ENCODE peak calls at places on chromosomes 5 and 9, in five cellular contexts. One of them, this sample, is unnamed.
A peak's percentile ranks its signal among the peaks of the same experiment; 100 is the strongest.

GRCh38 chr5:83837261-83837894 is 116.7 kb upstream of the HAPLN1 start:
- DNase-seq in breast epithelium: no peak
- DNase-seq in glutamatergic neuron: no peak
- DNase-seq in retinal pigment epithelial cell: no peak
- DNase-seq in psoas muscle: no peak
- DNase-seq in this sample: no peak

GRCh38 chr5:131825404-131826013 is 28.7 kb upstream of the FNIP1 start:
- DNase-seq in retinal pigment epithelial cell: no peak
- DNase-seq in glutamatergic neuron: no peak
- DNase-seq in psoas muscle: no peak
- DNase-seq in breast epithelium: no peak
- DNase-seq in this sample: no peak

GRCh38 chr9:107491081-107492053 is 1.8 kb upstream of the KLF4 start:
- DNase-seq in breast epithelium: no peak
- DNase-seq in glutamatergic neuron: peak; percentile 16
- DNase-seq in retinal pigment epithelial cell: no peak
- DNase-seq in psoas muscle: peak; percentile 59
- DNase-seq in this sample: peak; percentile 50

GRCh38 chr9:127741831-127742434 is 6.8 kb upstream of the TOR2A start:
- DNase-seq in glutamatergic neuron: peak; percentile 91
- DNase-seq in psoas muscle: peak; percentile 88
- DNase-seq in retinal pigment epithelial cell: peak; percentile 19
- DNase-seq in breast epithelium: no peak
- DNase-seq in this sample: peak; percentile 96

GRCh38 chr5:72487151-72487550 is 20.1 kb downstream of the ZNF366 start:
- DNase-seq in breast epithelium: no peak
- DNase-seq in psoas muscle: no peak
- DNase-seq in retinal pigment epithelial cell: no peak
- DNase-seq in glutamatergic neuron: no peak
- DNase-seq in this sample: no peak

GRCh38 chr9:23492126-23493002 is 333.7 kb downstream of the ELAVL2 start:
- DNase-seq in retinal pigment epithelial cell: peak; percentile 42
- DNase-seq in psoas muscle: no peak
- DNase-seq in glutamatergic neuron: no peak
- DNase-seq in breast epithelium: no peak
- DNase-seq in this sample: no peak

GRCh38 chr5:61735999-61736398 is 403.9 kb downstream of the ZSWIM6 start:
- DNase-seq in retinal pigment epithelial cell: no peak
- DNase-seq in breast epithelium: no peak
- DNase-seq in glutamatergic neuron: no peak
- DNase-seq in psoas muscle: no peak
- DNase-seq in this sample: no peak

GRCh38 chr5:94180761-94181160 is 437.6 kb downstream of the KIAA0825 start:
- DNase-seq in psoas muscle: no peak
- DNase-seq in retinal pigment epithelial cell: no peak
- DNase-seq in breast epithelium: no peak
- DNase-seq in glutamatergic neuron: no peak
- DNase-seq in this sample: no peak

GRCh38 chr5:174706997-174707548 is 17.3 kb upstream of the MSX2 start:
- DNase-seq in breast epithelium: no peak
- DNase-seq in retinal pigment epithelial cell: no peak
- DNase-seq in glutamatergic neuron: no peak
- DNase-seq in psoas muscle: no peak
- DNase-seq in this sample: no peak

GRCh38 chr5:44002381-44002901 is 386.8 kb downstream of the FGF10 start:
- DNase-seq in psoas muscle: no peak
- DNase-seq in retinal pigment epithelial cell: no peak
- DNase-seq in breast epithelium: peak; percentile 61
- DNase-seq in glutamatergic neuron: no peak
- DNase-seq in this sample: no peak

GRCh38 chr9:14080940-14081621 is 232.9 kb downstream of the NFIB start:
- DNase-seq in breast epithelium: no peak
- DNase-seq in glutamatergic neuron: no peak
- DNase-seq in retinal pigment epithelial cell: peak; percentile 14
- DNase-seq in psoas muscle: no peak
- DNase-seq in this sample: no peak

GRCh38 chr5:102411-103043 is 10.6 kb downstream of the PLEKHG4B start:
- DNase-seq in breast epithelium: no peak
- DNase-seq in psoas muscle: no peak
- DNase-seq in glutamatergic neuron: peak; percentile 59
- DNase-seq in retinal pigment epithelial cell: no peak
- DNase-seq in this sample: no peak

GRCh38 chr5:169494383-169495251 is 89.0 kb upstream of the SPDL1 start:
- DNase-seq in psoas muscle: no peak
- DNase-seq in retinal pigment epithelial cell: no peak
- DNase-seq in breast epithelium: no peak
- DNase-seq in glutamatergic neuron: no peak
- DNase-seq in this sample: no peak

GRCh38 chr9:129361196-129361595 is 183.1 kb upstream of the IER5L start:
- DNase-seq in breast epithelium: no peak
- DNase-seq in retinal pigment epithelial cell: no peak
- DNase-seq in psoas muscle: no peak
- DNase-seq in glutamatergic neuron: no peak
- DNase-seq in this sample: no peak

GRCh38 chr5:123036391-123037103 is at the start of gene PPIC:
- DNase-seq in glutamatergic neuron: peak; percentile 81
- DNase-seq in retinal pigment epithelial cell: peak; percentile 42
- DNase-seq in breast epithelium: peak; percentile 83
- DNase-seq in psoas muscle: peak; percentile 93
- DNase-seq in this sample: peak; percentile 85

GRCh38 chr9:91712811-91713210 is 237.2 kb downstream of the ROR2 start:
- DNase-seq in retinal pigment epithelial cell: no peak
- DNase-seq in breast epithelium: no peak
- DNase-seq in glutamatergic neuron: no peak
- DNase-seq in psoas muscle: no peak
- DNase-seq in this sample: no peak

GRCh38 chr9:136578915-136579637 is 33.2 kb upstream of the NOTCH1 start:
- DNase-seq in psoas muscle: peak; percentile 63
- DNase-seq in retinal pigment epithelial cell: no peak
- DNase-seq in glutamatergic neuron: no peak
- DNase-seq in breast epithelium: no peak
- DNase-seq in this sample: no peak

GRCh38 chr5:73856972-73857371 is 231.0 kb downstream of the ARHGEF28 start:
- DNase-seq in psoas muscle: no peak
- DNase-seq in retinal pigment epithelial cell: no peak
- DNase-seq in breast epithelium: no peak
- DNase-seq in glutamatergic neuron: no peak
- DNase-seq in this sample: no peak

GRCh38 chr9:136013524-136014034 is 52.4 kb upstream of the UBAC1 start:
- DNase-seq in retinal pigment epithelial cell: no peak
- DNase-seq in glutamatergic neuron: peak; percentile 10
- DNase-seq in breast epithelium: no peak
- DNase-seq in psoas muscle: no peak
- DNase-seq in this sample: no peak

GRCh38 chr5:135569755-135570452 is 8.9 kb downstream of the CXCL14 start:
- DNase-seq in retinal pigment epithelial cell: no peak
- DNase-seq in psoas muscle: peak; percentile 62
- DNase-seq in breast epithelium: no peak
- DNase-seq in glutamatergic neuron: peak; percentile 74
- DNase-seq in this sample: peak; percentile 74

GRCh38 chr9:97307091-97307490 is 368 bp upstream of the CCDC180 start:
- DNase-seq in glutamatergic neuron: peak; percentile 72
- DNase-seq in psoas muscle: peak; percentile 90
- DNase-seq in retinal pigment epithelial cell: peak; percentile 44
- DNase-seq in breast epithelium: peak; percentile 76
- DNase-seq in this sample: peak; percentile 94

GRCh38 chr5:100553209-100553608 is 18.0 kb downstream of the FAM174A start:
- DNase-seq in psoas muscle: no peak
- DNase-seq in glutamatergic neuron: no peak
- DNase-seq in retinal pigment epithelial cell: no peak
- DNase-seq in breast epithelium: no peak
- DNase-seq in this sample: no peak

GRCh38 chr9:119302988-119303698 is 66.1 kb downstream of the BRINP1 start:
- DNase-seq in glutamatergic neuron: no peak
- DNase-seq in psoas muscle: no peak
- DNase-seq in breast epithelium: no peak
- DNase-seq in retinal pigment epithelial cell: no peak
- DNase-seq in this sample: no peak

GRCh38 chr5:129506092-129506491 is 46.0 kb downstream of the ADAMTS19 start:
- DNase-seq in breast epithelium: no peak
- DNase-seq in retinal pigment epithelial cell: no peak
- DNase-seq in psoas muscle: no peak
- DNase-seq in glutamatergic neuron: no peak
- DNase-seq in this sample: no peak

GRCh38 chr5:143230676-143230996 is 172.8 kb downstream of the NR3C1 start:
- DNase-seq in breast epithelium: no peak
- DNase-seq in glutamatergic neuron: no peak
- DNase-seq in psoas muscle: no peak
- DNase-seq in retinal pigment epithelial cell: no peak
- DNase-seq in this sample: no peak

GRCh38 chr5:153067869-153068268 is 422.6 kb upstream of the GRIA1 start:
- DNase-seq in breast epithelium: no peak
- DNase-seq in glutamatergic neuron: no peak
- DNase-seq in retinal pigment epithelial cell: no peak
- DNase-seq in psoas muscle: no peak
- DNase-seq in this sample: no peak

GRCh38 chr5:96321371-96321770 is 111.7 kb downstream of the PCSK1 start:
- DNase-seq in glutamatergic neuron: no peak
- DNase-seq in psoas muscle: no peak
- DNase-seq in retinal pigment epithelial cell: no peak
- DNase-seq in breast epithelium: no peak
- DNase-seq in this sample: no peak

GRCh38 chr9:12882430-12882829 is 107.6 kb downstream of the LURAP1L start:
- DNase-seq in glutamatergic neuron: no peak
- DNase-seq in retinal pigment epithelial cell: no peak
- DNase-seq in breast epithelium: no peak
- DNase-seq in psoas muscle: no peak
- DNase-seq in this sample: no peak

GRCh38 chr5:98497391-98497790 is 276.1 kb upstream of the RGMB start:
- DNase-seq in glutamatergic neuron: no peak
- DNase-seq in breast epithelium: no peak
- DNase-seq in retinal pigment epithelial cell: peak; percentile 21
- DNase-seq in psoas muscle: no peak
- DNase-seq in this sample: no peak

GRCh38 chr5:176611435-176611834 is 1.5 kb upstream of the GPRIN1 start:
- DNase-seq in retinal pigment epithelial cell: peak; percentile 39
- DNase-seq in glutamatergic neuron: no peak
- DNase-seq in psoas muscle: peak; percentile 84
- DNase-seq in breast epithelium: peak; percentile 79
- DNase-seq in this sample: peak; percentile 82

GRCh38 chr5:132383984-132384383 is 14.5 kb downstream of the SLC22A5 start:
- DNase-seq in glutamatergic neuron: no peak
- DNase-seq in psoas muscle: no peak
- DNase-seq in retinal pigment epithelial cell: no peak
- DNase-seq in breast epithelium: no peak
- DNase-seq in this sample: no peak